ENCODE peak calls at places on chromosomes 5 and 9, in five cellular contexts. X is mesenchymal stem cell, S is testis, P is brain microvascular endothelial cell, Z is aorta. M is an unnamed sample.

GRCh38 chr5:147869112-147869511 is 9.4 kb upstream of the SCGB3A2 start:
- DNase-seq in S (no peak), X (no peak), Z (no peak), P (no peak), M (no peak)

GRCh38 chr5:32069396-32069795 is 104.7 kb downstream of the GOLPH3 start:
- DNase-seq in Z (no peak), S (no peak), P (no peak), X (no peak), M (no peak)

GRCh38 chr9:128629852-128630545 is 26.6 kb downstream of the DYNC2I2 start:
- DNase-seq in S (no peak), X (no peak), Z (peak), P (no peak), M (no peak)

GRCh38 chr5:136016945-136017530 is 11.8 kb upstream of the TGFBI start:
- DNase-seq in P (peak), Z (peak), X (peak), S (no peak), M (no peak)

GRCh38 chr5:57825026-57825683 is 342.5 kb upstream of the ACTBL2 start:
- DNase-seq in Z (no peak), P (peak), X (no peak), S (no peak), M (peak)

GRCh38 chr9:77291714-77292113 is 114.4 kb downstream of the VPS13A start:
- DNase-seq in S (no peak), P (peak), X (peak), Z (no peak), M (no peak)

GRCh38 chr9:81671880-81672280 is 17.5 kb downstream of the TLE1 start:
- DNase-seq in P (no peak), X (peak), S (peak), Z (peak), M (no peak)

GRCh38 chr5:157535042-157535865 is 40.3 kb downstream of the ADAM19 start:
- DNase-seq in X (peak), P (no peak), Z (peak), S (no peak), M (no peak)

GRCh38 chr5:131634666-131634995 is 398 bp downstream of the RAPGEF6 start:
- DNase-seq in Z (peak), P (peak), S (peak), X (peak), M (no peak)

GRCh38 chr5:109857405-109858031 is 167.8 kb downstream of the MAN2A1 start:
- DNase-seq in S (no peak), Z (no peak), X (no peak), P (no peak), M (no peak)

GRCh38 chr5:149940077-149940574 is 4.5 kb downstream of the PDE6A start:
- DNase-seq in X (peak), Z (no peak), S (no peak), P (no peak), M (no peak)

GRCh38 chr5:177376107-177376506 is 8.1 kb upstream of the SLC34A1 start:
- DNase-seq in Z (no peak), P (no peak), X (no peak), S (peak), M (no peak)

GRCh38 chr5:142013734-142014495 is 1.1 kb upstream of the GNPDA1 start:
- DNase-seq in X (peak), S (peak), Z (peak), P (no peak), M (no peak)

GRCh38 chr5:157607371-157608161 is 32.0 kb upstream of the ADAM19 start:
- DNase-seq in Z (no peak), P (peak), S (no peak), X (peak), M (no peak)

GRCh38 chr9:26643826-26644225 is 248.8 kb downstream of the CAAP1 start:
- DNase-seq in Z (no peak), P (no peak), X (no peak), S (no peak), M (no peak)

GRCh38 chr9:68704804-68705635 is at the start of gene PIP5K1B:
- DNase-seq in Z (peak), P (peak), S (peak), X (peak), M (no peak)

GRCh38 chr5:102843997-102844396 is 88.9 kb downstream of the PAM start:
- DNase-seq in S (no peak), Z (no peak), P (no peak), X (no peak), M (no peak)

GRCh38 chr5:44266882-44267577 is 122.2 kb downstream of the FGF10 start:
- DNase-seq in X (no peak), Z (peak), P (no peak), S (peak), M (no peak)

GRCh38 chr5:44267909-44268308 is 121.3 kb downstream of the FGF10 start:
- DNase-seq in Z (no peak), P (no peak), S (no peak), X (no peak), M (no peak)
- H3K27ac ChIP-seq in Z (no peak), P (no peak), S (no peak), X (no peak), M (no peak)

GRCh38 chr5:119454171-119454570 is 1.9 kb downstream of the HSD17B4 start:
- DNase-seq in P (no peak), X (no peak), Z (no peak), S (no peak), M (no peak)
- H3K4me3 ChIP-seq in P (no peak), X (peak), Z (peak), S (no peak), M (no peak)

GRCh38 chr9:95092321-95093072 is 225.0 kb downstream of the FANCC start:
- DNase-seq in S (no peak), P (peak), X (peak), Z (peak), M (no peak)
- H3K27ac ChIP-seq in S (no peak), P (peak), X (peak), Z (peak), M (peak)

GRCh38 chr9:116155700-116156045 is 2.1 kb downstream of the PAPPA start:
- DNase-seq in X (no peak), P (no peak), S (no peak), Z (no peak), M (no peak)
- H3K4me3 ChIP-seq in X (peak), P (peak), S (peak), Z (peak), M (peak)

GRCh38 chr9:16303506-16303905 is 567.0 kb downstream of the BNC2 start:
- DNase-seq in S (no peak), Z (no peak), X (no peak), P (no peak), M (no peak)
- H3K27ac ChIP-seq in S (no peak), Z (no peak), X (no peak), P (no peak), M (no peak)

GRCh38 chr9:131252120-131252519 is 24.2 kb downstream of the FAM78A start:
- DNase-seq in Z (peak), X (no peak), P (no peak), S (no peak), M (no peak)
- H3K4me3 ChIP-seq in Z (no peak), X (no peak), P (no peak), S (no peak), M (no peak)

GRCh38 chr5:180328296-180329137 is 24.6 kb downstream of the GFPT2 start:
- DNase-seq in P (peak), Z (peak), X (peak), S (peak), M (no peak)
- H3K27ac ChIP-seq in P (no peak), Z (no peak), X (no peak), S (no peak), M (peak)

DNA sequence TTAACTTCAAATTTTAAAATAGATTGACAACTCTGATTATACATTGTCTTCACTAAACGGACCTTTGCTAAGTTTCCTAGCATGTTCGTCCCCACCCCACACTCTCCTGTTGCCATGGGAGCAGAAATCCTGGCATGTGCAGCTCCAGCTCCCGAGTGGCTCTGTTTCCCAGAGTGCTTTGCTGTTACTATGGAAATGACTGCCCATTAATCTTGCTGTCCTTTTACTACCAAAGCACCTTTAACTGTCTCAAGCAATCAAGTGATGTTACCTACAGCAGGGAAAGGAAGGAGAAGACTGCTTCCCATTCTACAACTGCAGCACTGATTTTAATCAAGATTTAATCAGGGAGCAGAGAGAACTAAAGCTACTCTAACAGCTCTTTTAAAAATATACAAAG is 212.0 kb upstream of the KIF2A start:
- DNase-seq in P (peak), Z (no peak), X (peak), S (peak), M (no peak)
- H3K4me3 ChIP-seq in P (no peak), Z (no peak), X (peak), S (no peak), M (no peak)

M was measured in AG04450.